ENCODE peak calls at places on chromosome 12, in six cellular contexts. One of them, this sample, is unnamed.

GRCh38 chr12:131592972-131593371 is 117.9 kb upstream of the SFSWAP start:
- ATAC-seq in Panc1: no peak
- ATAC-seq in upper lobe of left lung: no peak
- ATAC-seq in GM12878: peak
- ATAC-seq in HCT116: no peak
- ATAC-seq in K562: no peak
- ATAC-seq in this sample: no peak

GRCh38 chr12:128267246-128267622 is 264 bp downstream of the TMEM132C start:
- ATAC-seq in Panc1: no peak
- ATAC-seq in upper lobe of left lung: no peak
- ATAC-seq in GM12878: no peak
- ATAC-seq in HCT116: no peak
- ATAC-seq in K562: no peak
- ATAC-seq in this sample: peak

GRCh38 chr12:49364989-49365388 is 2.3 kb upstream of the SPATS2 start:
- ATAC-seq in Panc1: no peak
- ATAC-seq in upper lobe of left lung: no peak
- ATAC-seq in GM12878: no peak
- ATAC-seq in HCT116: no peak
- ATAC-seq in K562: no peak
- ATAC-seq in this sample: no peak

GRCh38 chr12:107399061-107399460 is 286.5 kb upstream of the PWP1 start:
- ATAC-seq in Panc1: no peak
- ATAC-seq in upper lobe of left lung: no peak
- ATAC-seq in GM12878: no peak
- ATAC-seq in HCT116: no peak
- ATAC-seq in K562: no peak
- ATAC-seq in this sample: no peak

GRCh38 chr12:106197906-106198623 is 49.8 kb downstream of the CKAP4 start:
- ATAC-seq in Panc1: no peak
- ATAC-seq in upper lobe of left lung: no peak
- ATAC-seq in GM12878: no peak
- ATAC-seq in HCT116: peak
- ATAC-seq in K562: no peak
- ATAC-seq in this sample: peak

GRCh38 chr12:52415870-52416750 is 10.0 kb upstream of the KRT82 start:
- ATAC-seq in Panc1: no peak
- ATAC-seq in upper lobe of left lung: no peak
- ATAC-seq in GM12878: no peak
- ATAC-seq in HCT116: no peak
- ATAC-seq in K562: no peak
- ATAC-seq in this sample: peak

GRCh38 chr12:72271401-72271740 is 799 bp upstream of the TRHDE start:
- ATAC-seq in Panc1: peak
- ATAC-seq in upper lobe of left lung: no peak
- ATAC-seq in GM12878: no peak
- ATAC-seq in HCT116: peak
- ATAC-seq in K562: peak
- ATAC-seq in this sample: no peak

GRCh38 chr12:26156201-26156871 is 31.5 kb upstream of the BHLHE41 start:
- ATAC-seq in Panc1: no peak
- ATAC-seq in upper lobe of left lung: no peak
- ATAC-seq in GM12878: peak
- ATAC-seq in HCT116: no peak
- ATAC-seq in K562: no peak
- ATAC-seq in this sample: no peak

GRCh38 chr12:77837876-77838291 is 7.2 kb downstream of the NAV3 start:
- ATAC-seq in Panc1: no peak
- ATAC-seq in upper lobe of left lung: no peak
- ATAC-seq in GM12878: no peak
- ATAC-seq in HCT116: no peak
- ATAC-seq in K562: no peak
- ATAC-seq in this sample: no peak

GRCh38 chr12:122473543-122474323 is 27.0 kb downstream of the ZCCHC8 start:
- ATAC-seq in Panc1: no peak
- ATAC-seq in upper lobe of left lung: no peak
- ATAC-seq in GM12878: peak
- ATAC-seq in HCT116: no peak
- ATAC-seq in K562: peak
- ATAC-seq in this sample: peak

GRCh38 chr12:122471324-122472226 is 29.2 kb downstream of the ZCCHC8 start:
- ATAC-seq in Panc1: peak
- ATAC-seq in upper lobe of left lung: peak
- ATAC-seq in GM12878: peak
- ATAC-seq in HCT116: peak
- ATAC-seq in K562: peak
- ATAC-seq in this sample: peak

DNA sequence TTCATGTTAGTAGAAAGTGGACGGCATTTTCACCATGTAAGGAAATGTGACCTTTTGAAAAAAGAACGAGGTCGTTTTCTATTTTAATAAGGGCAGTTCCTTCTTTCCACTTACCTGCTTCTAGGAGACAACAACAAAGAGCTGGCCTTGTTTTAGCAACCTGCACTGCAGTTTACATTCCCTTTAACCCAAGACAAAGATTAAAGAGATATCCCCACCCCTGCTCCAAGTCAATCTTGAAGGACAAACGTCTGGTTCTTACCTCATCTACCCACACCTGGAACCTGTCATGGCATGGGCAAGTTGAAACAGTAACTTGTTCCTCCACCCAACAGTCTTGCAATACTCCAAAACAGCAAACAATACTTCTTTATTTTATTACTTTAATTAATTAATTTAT is 32.7 kb downstream of the ZCCHC8 start:
- ATAC-seq in Panc1: no peak
- ATAC-seq in upper lobe of left lung: no peak
- ATAC-seq in GM12878: no peak
- ATAC-seq in HCT116: no peak
- ATAC-seq in K562: no peak
- ATAC-seq in this sample: no peak
- TF ChIP-seq POLR2AphosphoS5 in Panc1: no peak
- TF ChIP-seq POLR2AphosphoS5 in upper lobe of left lung: no peak
- TF ChIP-seq POLR2AphosphoS5 in GM12878: no peak
- TF ChIP-seq POLR2AphosphoS5 in HCT116: no peak
- TF ChIP-seq POLR2AphosphoS5 in K562: no peak
- TF ChIP-seq POLR2AphosphoS5 in this sample: no peak

GRCh38 chr12:4279120-4279690 is 5.6 kb downstream of the CCND2 start:
- ATAC-seq in Panc1: no peak
- ATAC-seq in upper lobe of left lung: no peak
- ATAC-seq in GM12878: no peak
- ATAC-seq in HCT116: no peak
- ATAC-seq in K562: no peak
- ATAC-seq in this sample: no peak

GRCh38 chr12:4277856-4278581 is 4.5 kb downstream of the CCND2 start:
- ATAC-seq in Panc1: no peak
- ATAC-seq in upper lobe of left lung: no peak
- ATAC-seq in GM12878: no peak
- ATAC-seq in HCT116: no peak
- ATAC-seq in K562: no peak
- ATAC-seq in this sample: no peak

GRCh38 chr12:4277205-4277543 is 3.6 kb downstream of the CCND2 start:
- ATAC-seq in Panc1: no peak
- ATAC-seq in upper lobe of left lung: no peak
- ATAC-seq in GM12878: no peak
- ATAC-seq in HCT116: peak
- ATAC-seq in K562: no peak
- ATAC-seq in this sample: no peak

GRCh38 chr12:4276524-4277204 is 3.1 kb downstream of the CCND2 start:
- ATAC-seq in Panc1: peak
- ATAC-seq in upper lobe of left lung: peak
- ATAC-seq in GM12878: peak
- ATAC-seq in HCT116: peak
- ATAC-seq in K562: peak
- ATAC-seq in this sample: peak

GRCh38 chr12:4278582-4278939 is 5.0 kb downstream of the CCND2 start:
- ATAC-seq in Panc1: no peak
- ATAC-seq in upper lobe of left lung: peak
- ATAC-seq in GM12878: no peak
- ATAC-seq in HCT116: no peak
- ATAC-seq in K562: no peak
- ATAC-seq in this sample: no peak
- TF ChIP-seq POLR2AphosphoS5 in Panc1: no peak
- TF ChIP-seq POLR2AphosphoS5 in upper lobe of left lung: peak
- TF ChIP-seq POLR2AphosphoS5 in GM12878: peak
- TF ChIP-seq POLR2AphosphoS5 in HCT116: no peak
- TF ChIP-seq POLR2AphosphoS5 in K562: no peak
- TF ChIP-seq POLR2AphosphoS5 in this sample: no peak

GRCh38 chr12:91139264-91139663 is 28.0 kb upstream of the LUM start:
- ATAC-seq in Panc1: no peak
- ATAC-seq in upper lobe of left lung: no peak
- ATAC-seq in GM12878: no peak
- ATAC-seq in HCT116: no peak
- ATAC-seq in K562: no peak
- ATAC-seq in this sample: no peak
- TF ChIP-seq POLR2AphosphoS5 in Panc1: no peak
- TF ChIP-seq POLR2AphosphoS5 in upper lobe of left lung: no peak
- TF ChIP-seq POLR2AphosphoS5 in GM12878: no peak
- TF ChIP-seq POLR2AphosphoS5 in HCT116: no peak
- TF ChIP-seq POLR2AphosphoS5 in K562: no peak
- TF ChIP-seq POLR2AphosphoS5 in this sample: no peak

GRCh38 chr12:95637010-95637409 is 85.7 kb upstream of the USP44 start:
- ATAC-seq in Panc1: no peak
- ATAC-seq in upper lobe of left lung: no peak
- ATAC-seq in GM12878: no peak
- ATAC-seq in HCT116: no peak
- ATAC-seq in K562: no peak
- ATAC-seq in this sample: no peak

GRCh38 chr12:95637471-95638155 is 86.3 kb upstream of the USP44 start:
- ATAC-seq in Panc1: peak
- ATAC-seq in upper lobe of left lung: no peak
- ATAC-seq in GM12878: no peak
- ATAC-seq in HCT116: no peak
- ATAC-seq in K562: no peak
- ATAC-seq in this sample: no peak

GRCh38 chr12:95633671-95634465 is 82.6 kb upstream of the USP44 start:
- ATAC-seq in Panc1: no peak
- ATAC-seq in upper lobe of left lung: no peak
- ATAC-seq in GM12878: no peak
- ATAC-seq in HCT116: peak
- ATAC-seq in K562: no peak
- ATAC-seq in this sample: peak

GRCh38 chr12:95633049-95633545 is 81.8 kb upstream of the USP44 start:
- ATAC-seq in Panc1: peak
- ATAC-seq in upper lobe of left lung: peak
- ATAC-seq in GM12878: no peak
- ATAC-seq in HCT116: peak
- ATAC-seq in K562: no peak
- ATAC-seq in this sample: peak

DNA sequence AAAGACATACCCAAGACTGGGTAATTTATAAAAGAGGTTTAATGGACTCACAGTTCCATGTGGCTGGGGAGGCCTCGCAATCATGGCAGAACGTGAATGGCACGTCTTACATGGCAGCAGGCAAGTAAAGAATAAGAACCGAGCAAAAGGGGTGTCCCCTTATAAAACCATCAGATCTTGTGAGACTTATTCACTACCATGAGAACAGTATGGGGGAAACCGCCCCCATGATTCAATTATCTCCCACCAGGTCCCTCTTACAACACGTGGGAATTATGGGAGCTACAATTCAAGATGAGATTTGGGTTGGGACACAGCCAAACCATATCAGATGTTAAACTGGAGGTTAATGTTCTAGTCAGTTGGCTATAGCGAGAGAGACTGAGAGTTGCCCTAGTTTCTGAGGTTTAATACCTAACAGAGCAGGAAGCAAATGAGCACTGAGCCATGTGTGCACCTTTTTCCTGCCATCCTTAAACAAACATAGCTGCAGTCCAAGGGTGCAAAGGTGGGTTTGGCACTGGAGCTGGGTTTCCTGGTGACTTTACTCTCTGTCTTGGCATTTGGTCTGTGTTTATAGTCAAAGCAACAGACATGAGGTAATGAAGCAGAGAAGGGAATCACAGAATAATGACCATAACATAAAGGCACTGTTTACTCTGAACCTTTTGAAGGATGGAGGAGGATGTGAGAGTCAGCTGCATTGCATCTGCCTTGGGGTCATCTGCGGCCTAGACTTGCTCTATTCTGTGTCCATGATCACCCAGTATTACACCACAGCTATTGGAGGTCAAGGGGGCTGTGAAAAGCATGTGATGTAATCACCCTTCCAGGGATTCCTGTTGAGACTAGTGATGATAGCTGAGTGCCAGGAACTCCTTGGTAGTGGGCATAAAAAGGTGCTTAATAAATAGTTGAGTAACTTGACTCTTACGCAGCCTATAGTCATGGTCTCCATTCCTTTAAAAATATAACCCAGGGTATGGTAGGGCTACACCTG is 83.6 kb upstream of the USP44 start:
- ATAC-seq in Panc1: no peak
- ATAC-seq in upper lobe of left lung: no peak
- ATAC-seq in GM12878: no peak
- ATAC-seq in HCT116: no peak
- ATAC-seq in K562: no peak
- ATAC-seq in this sample: peak
- TF ChIP-seq POLR2AphosphoS5 in Panc1: no peak
- TF ChIP-seq POLR2AphosphoS5 in upper lobe of left lung: no peak
- TF ChIP-seq POLR2AphosphoS5 in GM12878: no peak
- TF ChIP-seq POLR2AphosphoS5 in HCT116: no peak
- TF ChIP-seq POLR2AphosphoS5 in K562: no peak
- TF ChIP-seq POLR2AphosphoS5 in this sample: no peak

GRCh38 chr12:64946132-64946829 is 121.8 kb downstream of the TBC1D30 start:
- ATAC-seq in Panc1: peak
- ATAC-seq in upper lobe of left lung: peak
- ATAC-seq in GM12878: no peak
- ATAC-seq in HCT116: no peak
- ATAC-seq in K562: no peak
- ATAC-seq in this sample: peak

GRCh38 chr12:64950899-64951298 is 126.5 kb downstream of the TBC1D30 start:
- ATAC-seq in Panc1: no peak
- ATAC-seq in upper lobe of left lung: no peak
- ATAC-seq in GM12878: no peak
- ATAC-seq in HCT116: no peak
- ATAC-seq in K562: no peak
- ATAC-seq in this sample: no peak

GRCh38 chr12:64951944-64952343 is 127.5 kb downstream of the TBC1D30 start:
- ATAC-seq in Panc1: no peak
- ATAC-seq in upper lobe of left lung: no peak
- ATAC-seq in GM12878: no peak
- ATAC-seq in HCT116: no peak
- ATAC-seq in K562: no peak
- ATAC-seq in this sample: no peak
- TF ChIP-seq POLR2AphosphoS5 in Panc1: no peak
- TF ChIP-seq POLR2AphosphoS5 in upper lobe of left lung: no peak
- TF ChIP-seq POLR2AphosphoS5 in GM12878: no peak
- TF ChIP-seq POLR2AphosphoS5 in HCT116: no peak
- TF ChIP-seq POLR2AphosphoS5 in K562: no peak
- TF ChIP-seq POLR2AphosphoS5 in this sample: no peak

DNA sequence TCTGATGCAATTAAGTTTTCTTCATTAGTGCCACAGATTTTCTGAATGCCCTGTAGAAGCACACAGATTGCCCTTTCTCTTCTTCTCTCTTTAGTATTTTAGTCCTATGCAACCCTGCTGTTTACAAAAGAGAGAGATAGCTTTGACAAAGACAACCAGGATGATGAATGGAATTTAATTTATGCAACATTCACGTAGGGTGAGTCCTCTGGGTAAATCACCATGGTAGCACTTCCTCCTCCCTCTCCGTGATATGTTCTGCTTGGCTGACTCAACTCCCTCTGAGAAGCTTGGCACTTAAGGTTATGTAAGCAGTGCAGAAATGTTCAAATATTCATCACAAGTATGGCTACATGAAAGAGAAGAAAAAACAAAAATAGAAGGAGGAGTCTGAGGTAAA is 400.9 kb upstream of the PDE3A start:
- ATAC-seq in Panc1: no peak
- ATAC-seq in upper lobe of left lung: no peak
- ATAC-seq in GM12878: peak
- ATAC-seq in HCT116: no peak
- ATAC-seq in K562: no peak
- ATAC-seq in this sample: peak
- TF ChIP-seq POLR2AphosphoS5 in Panc1: no peak
- TF ChIP-seq POLR2AphosphoS5 in upper lobe of left lung: no peak
- TF ChIP-seq POLR2AphosphoS5 in GM12878: no peak
- TF ChIP-seq POLR2AphosphoS5 in HCT116: no peak
- TF ChIP-seq POLR2AphosphoS5 in K562: no peak
- TF ChIP-seq POLR2AphosphoS5 in this sample: peak